ENCODE peak calls at places on chromosome 1, in six cellular contexts. G is astrocyte of the spinal cord, B is brain microvascular endothelial cell, Y is fibroblast of gingiva, P is mucosa of gallbladder, T is H54. F is an unnamed sample.
A peak's percentile ranks its signal among the peaks of the same experiment; 100 is the strongest.

GRCh38 chr1:112513112-112513870 is 4.5 kb downstream of the WNT2B start:
- DNase-seq in P (peak; percentile 57), B (peak; percentile 73), T (no peak), Y (peak; percentile 61), G (peak; percentile 51), F (no peak)

GRCh38 chr1:201370500-201370899 is 7.0 kb downstream of the TNNT2 start:
- DNase-seq in Y (no peak), T (no peak), G (no peak), P (no peak), B (no peak), F (no peak)

GRCh38 chr1:229296541-229296941 is 25.6 kb downstream of the RAB4A start:
- DNase-seq in T (no peak), P (no peak), G (peak; percentile 41), Y (peak; percentile 46), B (peak; percentile 72), F (no peak)

GRCh38 chr1:6447016-6447817 is 18.8 kb downstream of the TNFRSF25 start:
- DNase-seq in P (no peak), G (no peak), T (no peak), Y (no peak), B (no peak), F (no peak)

GRCh38 chr1:18883636-18884418 is 18.5 kb downstream of the ALDH4A1 start:
- DNase-seq in B (peak; percentile 63), T (peak; percentile 53), P (peak; percentile 63), Y (peak; percentile 58), G (peak; percentile 69), F (no peak)

GRCh38 chr1:153963850-153964331 is 554 bp upstream of the SLC39A1 start:
- DNase-seq in T (no peak), Y (no peak), P (peak; percentile 36), G (peak; percentile 47), B (no peak), F (no peak)

GRCh38 chr1:202029171-202029665 is 18.8 kb downstream of the ELF3 start:
- DNase-seq in T (peak; percentile 60), Y (peak; percentile 80), G (peak; percentile 81), B (peak; percentile 29), P (no peak), F (no peak)

GRCh38 chr1:238581332-238581731 is 690.6 kb upstream of the ZP4 start:
- DNase-seq in T (no peak), B (no peak), Y (no peak), P (no peak), G (no peak), F (no peak)

GRCh38 chr1:68221971-68222355 is 10.4 kb downstream of the WLS start:
- DNase-seq in Y (no peak), B (peak; percentile 56), G (peak; percentile 55), T (no peak), P (no peak), F (no peak)

GRCh38 chr1:179141592-179142244 is 59.8 kb downstream of the TOR3A start:
- DNase-seq in P (no peak), T (no peak), G (peak; percentile 85), B (peak; percentile 69), Y (peak; percentile 73), F (no peak)

GRCh38 chr1:79551321-79551720 is 544.8 kb upstream of the ADGRL4 start:
- DNase-seq in B (no peak), T (no peak), P (no peak), Y (peak; percentile 26), G (peak; percentile 29), F (no peak)

GRCh38 chr1:64001038-64001437 is 202.4 kb upstream of the UBE2U start:
- DNase-seq in B (no peak), P (no peak), Y (peak; percentile 82), G (no peak), T (no peak), F (no peak)

GRCh38 chr1:172352435-172352834 is 68.0 kb upstream of the C1orf105 start:
- DNase-seq in G (peak; percentile 57), P (no peak), T (no peak), Y (no peak), B (no peak), F (no peak)

GRCh38 chr1:175866776-175867175 is 123.4 kb upstream of the TNR start:
- DNase-seq in T (no peak), G (no peak), P (no peak), Y (no peak), B (no peak), F (no peak)

GRCh38 chr1:24504560-24504959 is 1.9 kb downstream of the RCAN3 start:
- DNase-seq in P (no peak), G (no peak), Y (no peak), B (no peak), T (no peak), F (no peak)

GRCh38 chr1:85933901-85934300 is 222.7 kb downstream of the COL24A1 start:
- DNase-seq in B (no peak), P (no peak), T (no peak), G (no peak), Y (peak; percentile 72), F (no peak)

GRCh38 chr1:161702250-161702649 is 4.8 kb upstream of the FCRLA start:
- DNase-seq in T (no peak), G (no peak), P (no peak), B (no peak), Y (no peak), F (no peak)

GRCh38 chr1:40824591-40825429 is 37.4 kb downstream of the CITED4 start:
- DNase-seq in G (peak; percentile 70), P (no peak), Y (peak; percentile 18), B (peak; percentile 72), T (no peak), F (no peak)

GRCh38 chr1:53370369-53370961 is 42.6 kb upstream of the LRP8 start:
- DNase-seq in P (no peak), T (no peak), B (no peak), Y (no peak), G (no peak), F (no peak)

GRCh38 chr1:152774875-152775274 is at the start of gene LCE1F:
- DNase-seq in T (no peak), G (no peak), Y (no peak), P (no peak), B (no peak), F (no peak)

GRCh38 chr1:198220428-198220827 is 63.6 kb downstream of the NEK7 start:
- DNase-seq in G (peak; percentile 95), P (no peak), B (peak; percentile 95), Y (peak; percentile 67), T (no peak), F (no peak)

GRCh38 chr1:183198463-183198862 is 12.4 kb downstream of the LAMC2 start:
- DNase-seq in T (no peak), Y (peak; percentile 38), G (peak; percentile 77), P (no peak), B (peak; percentile 85), F (no peak)

GRCh38 chr1:17307946-17308345 is at the start of gene PADI4:
- DNase-seq in T (peak; percentile 15), Y (no peak), G (no peak), P (no peak), B (no peak), F (peak; percentile 86)

GRCh38 chr1:2061065-2061778 is 11.0 kb downstream of the PRKCZ start:
- DNase-seq in P (no peak), B (no peak), G (no peak), Y (no peak), T (no peak), F (no peak)

GRCh38 chr1:235207202-235207565 is 46.1 kb upstream of the RBM34 start:
- DNase-seq in T (no peak), G (peak; percentile 31), P (no peak), Y (no peak), B (no peak), F (no peak)

GRCh38 chr1:21152423-21153100 is 24.1 kb downstream of the EIF4G3 start:
- DNase-seq in G (no peak), Y (no peak), P (no peak), T (no peak), B (no peak), F (no peak)

GRCh38 chr1:229661022-229661877 is 35.2 kb downstream of the URB2 start:
- DNase-seq in G (peak; percentile 71), B (peak; percentile 64), T (peak; percentile 77), Y (peak; percentile 63), P (peak; percentile 79), F (peak; percentile 65)

GRCh38 chr1:226895644-226896043 is 25.2 kb downstream of the PSEN2 start:
- DNase-seq in Y (no peak), B (no peak), T (no peak), P (no peak), G (no peak), F (no peak)

F was measured in CD14-positive monocyte.